ENCODE peak calls at places on chromosome 11, in five cellular contexts. One of them, this sample, is unnamed.

GRCh38 chr11:101913631-101914030 is 1.2 kb upstream of the CEP126 start:
- DNase-seq in stomach: no peak
- DNase-seq in sigmoid colon: no peak
- DNase-seq in prostate gland: no peak
- DNase-seq in Peyer's patch: no peak
- DNase-seq in this sample: no peak

GRCh38 chr11:62054484-62055121 is 69.2 kb upstream of the INCENP start:
- DNase-seq in sigmoid colon: peak; percentile 69
- DNase-seq in stomach: peak; percentile 48
- DNase-seq in prostate gland: no peak
- DNase-seq in Peyer's patch: peak; percentile 82
- DNase-seq in this sample: no peak

GRCh38 chr11:104005234-104005855 is 31.1 kb upstream of the DDI1 start:
- DNase-seq in sigmoid colon: no peak
- DNase-seq in stomach: no peak
- DNase-seq in prostate gland: no peak
- DNase-seq in Peyer's patch: no peak
- DNase-seq in this sample: no peak

GRCh38 chr11:36744375-36745168 is 146.5 kb upstream of the RAG2 start:
- DNase-seq in Peyer's patch: peak; percentile 85
- DNase-seq in prostate gland: peak; percentile 50
- DNase-seq in sigmoid colon: peak; percentile 73
- DNase-seq in stomach: peak; percentile 77
- DNase-seq in this sample: no peak

GRCh38 chr11:4684631-4685285 is 12.9 kb downstream of the OR51E2 start:
- DNase-seq in stomach: no peak
- DNase-seq in sigmoid colon: no peak
- DNase-seq in Peyer's patch: no peak
- DNase-seq in prostate gland: no peak
- DNase-seq in this sample: no peak

GRCh38 chr11:105371311-105371710 is 231.7 kb upstream of the CARD18 start:
- DNase-seq in prostate gland: no peak
- DNase-seq in stomach: no peak
- DNase-seq in sigmoid colon: no peak
- DNase-seq in Peyer's patch: no peak
- DNase-seq in this sample: no peak

GRCh38 chr11:112724194-112724790 is 236.9 kb upstream of the NCAM1 start:
- DNase-seq in stomach: no peak
- DNase-seq in prostate gland: no peak
- DNase-seq in sigmoid colon: no peak
- DNase-seq in Peyer's patch: no peak
- DNase-seq in this sample: no peak

GRCh38 chr11:40337118-40337517 is 1122.3 kb downstream of the LRRC4C start:
- DNase-seq in prostate gland: no peak
- DNase-seq in stomach: no peak
- DNase-seq in sigmoid colon: no peak
- DNase-seq in Peyer's patch: no peak
- DNase-seq in this sample: no peak

GRCh38 chr11:64854157-64854533 is 9.7 kb upstream of the CDC42BPG start:
- DNase-seq in prostate gland: no peak
- DNase-seq in sigmoid colon: no peak
- DNase-seq in stomach: no peak
- DNase-seq in Peyer's patch: no peak
- DNase-seq in this sample: no peak

GRCh38 chr11:76652989-76653673 is 17.4 kb downstream of the LRRC32 start:
- DNase-seq in prostate gland: no peak
- DNase-seq in Peyer's patch: peak; percentile 39
- DNase-seq in stomach: peak; percentile 20
- DNase-seq in sigmoid colon: peak; percentile 60
- DNase-seq in this sample: no peak

GRCh38 chr11:68998390-68998911 is 14.6 kb downstream of the MRGPRF start:
- DNase-seq in Peyer's patch: peak; percentile 43
- DNase-seq in stomach: no peak
- DNase-seq in prostate gland: no peak
- DNase-seq in sigmoid colon: peak; percentile 85
- DNase-seq in this sample: no peak

GRCh38 chr11:28976012-28976800 is 868.0 kb downstream of the METTL15 start:
- DNase-seq in Peyer's patch: no peak
- DNase-seq in stomach: no peak
- DNase-seq in prostate gland: no peak
- DNase-seq in sigmoid colon: no peak
- DNase-seq in this sample: no peak

GRCh38 chr11:129639300-129639699 is 176.3 kb upstream of the TMEM45B start:
- DNase-seq in sigmoid colon: no peak
- DNase-seq in Peyer's patch: no peak
- DNase-seq in stomach: no peak
- DNase-seq in prostate gland: no peak
- DNase-seq in this sample: no peak

GRCh38 chr11:47453365-47453764 is 4.4 kb upstream of the RAPSN start:
- DNase-seq in prostate gland: no peak
- DNase-seq in Peyer's patch: no peak
- DNase-seq in stomach: no peak
- DNase-seq in sigmoid colon: no peak
- DNase-seq in this sample: no peak

GRCh38 chr11:126583101-126583500 is 227.6 kb downstream of the ST3GAL4 start:
- DNase-seq in sigmoid colon: no peak
- DNase-seq in stomach: no peak
- DNase-seq in Peyer's patch: no peak
- DNase-seq in prostate gland: no peak
- DNase-seq in this sample: no peak

GRCh38 chr11:123507043-123507442 is 77.0 kb downstream of the GRAMD1B start:
- DNase-seq in prostate gland: no peak
- DNase-seq in sigmoid colon: no peak
- DNase-seq in stomach: no peak
- DNase-seq in Peyer's patch: no peak
- DNase-seq in this sample: no peak

GRCh38 chr11:99464985-99465384 is 444.2 kb downstream of the CNTN5 start:
- DNase-seq in sigmoid colon: no peak
- DNase-seq in stomach: no peak
- DNase-seq in Peyer's patch: no peak
- DNase-seq in prostate gland: no peak
- DNase-seq in this sample: no peak

GRCh38 chr11:74268451-74268850 is 43.0 kb downstream of the P4HA3 start:
- DNase-seq in sigmoid colon: no peak
- DNase-seq in prostate gland: no peak
- DNase-seq in Peyer's patch: no peak
- DNase-seq in stomach: no peak
- DNase-seq in this sample: no peak

GRCh38 chr11:12746593-12747097 is 72.4 kb downstream of the TEAD1 start:
- DNase-seq in stomach: no peak
- DNase-seq in prostate gland: no peak
- DNase-seq in Peyer's patch: no peak
- DNase-seq in sigmoid colon: peak; percentile 77
- DNase-seq in this sample: no peak

GRCh38 chr11:65329944-65330403 is 3.7 kb upstream of the DPF2 start:
- DNase-seq in sigmoid colon: peak; percentile 95
- DNase-seq in prostate gland: peak; percentile 95
- DNase-seq in stomach: peak; percentile 95
- DNase-seq in Peyer's patch: peak; percentile 98
- DNase-seq in this sample: no peak

GRCh38 chr11:554824-555499 is 5.6 kb downstream of the LMNTD2 start:
- DNase-seq in prostate gland: peak; percentile 73
- DNase-seq in Peyer's patch: peak; percentile 89
- DNase-seq in sigmoid colon: no peak
- DNase-seq in stomach: peak; percentile 78
- DNase-seq in this sample: peak; percentile 93

GRCh38 chr11:31240340-31240904 is 129.1 kb downstream of the DCDC1 start:
- DNase-seq in stomach: no peak
- DNase-seq in sigmoid colon: no peak
- DNase-seq in prostate gland: peak; percentile 5
- DNase-seq in Peyer's patch: no peak
- DNase-seq in this sample: no peak

GRCh38 chr11:26974068-26974790 is 19.7 kb upstream of the FIBIN start:
- DNase-seq in stomach: no peak
- DNase-seq in sigmoid colon: no peak
- DNase-seq in Peyer's patch: no peak
- DNase-seq in prostate gland: no peak
- DNase-seq in this sample: no peak

GRCh38 chr11:46712874-46713576 is 6.0 kb upstream of the F2 start:
- DNase-seq in stomach: no peak
- DNase-seq in prostate gland: no peak
- DNase-seq in Peyer's patch: no peak
- DNase-seq in sigmoid colon: no peak
- DNase-seq in this sample: no peak

GRCh38 chr11:562046-562645 is 1.4 kb downstream of the RASSF7 start:
- DNase-seq in prostate gland: no peak
- DNase-seq in stomach: no peak
- DNase-seq in Peyer's patch: no peak
- DNase-seq in sigmoid colon: no peak
- DNase-seq in this sample: no peak

GRCh38 chr11:116890193-116890592 is 52.8 kb upstream of the APOA1 start:
- DNase-seq in prostate gland: no peak
- DNase-seq in stomach: no peak
- DNase-seq in Peyer's patch: no peak
- DNase-seq in sigmoid colon: no peak
- DNase-seq in this sample: no peak

GRCh38 chr11:107293677-107294344 is 163.8 kb downstream of the CWF19L2 start:
- DNase-seq in stomach: no peak
- DNase-seq in sigmoid colon: no peak
- DNase-seq in Peyer's patch: no peak
- DNase-seq in prostate gland: no peak
- DNase-seq in this sample: no peak

GRCh38 chr11:14611939-14612338 is 31.7 kb upstream of the PDE3B start:
- DNase-seq in prostate gland: no peak
- DNase-seq in Peyer's patch: no peak
- DNase-seq in stomach: no peak
- DNase-seq in sigmoid colon: no peak
- DNase-seq in this sample: no peak

GRCh38 chr11:14614223-14614622 is 29.4 kb upstream of the PDE3B start:
- DNase-seq in Peyer's patch: no peak
- DNase-seq in stomach: no peak
- DNase-seq in prostate gland: no peak
- DNase-seq in sigmoid colon: no peak
- DNase-seq in this sample: no peak

GRCh38 chr11:14607713-14608112 is 35.9 kb upstream of the PDE3B start:
- DNase-seq in prostate gland: no peak
- DNase-seq in sigmoid colon: no peak
- DNase-seq in stomach: no peak
- DNase-seq in Peyer's patch: no peak
- DNase-seq in this sample: no peak

GRCh38 chr11:14612624-14613023 is 31.0 kb upstream of the PDE3B start:
- DNase-seq in stomach: no peak
- DNase-seq in Peyer's patch: no peak
- DNase-seq in prostate gland: no peak
- DNase-seq in sigmoid colon: no peak
- DNase-seq in this sample: no peak

GRCh38 chr11:14609902-14610301 is 33.7 kb upstream of the PDE3B start:
- DNase-seq in sigmoid colon: no peak
- DNase-seq in prostate gland: no peak
- DNase-seq in stomach: no peak
- DNase-seq in Peyer's patch: no peak
- DNase-seq in this sample: no peak
- TF ChIP-seq POLR2A in sigmoid colon: no peak
- TF ChIP-seq POLR2A in prostate gland: no peak
- TF ChIP-seq POLR2A in stomach: no peak
- TF ChIP-seq POLR2A in Peyer's patch: no peak
- TF ChIP-seq POLR2A in this sample: no peak

GRCh38 chr11:33211588-33211987 is 45.6 kb upstream of the HIPK3 start:
- DNase-seq in sigmoid colon: no peak
- DNase-seq in prostate gland: no peak
- DNase-seq in stomach: no peak
- DNase-seq in Peyer's patch: no peak
- DNase-seq in this sample: no peak

GRCh38 chr11:33208150-33208549 is 46.9 kb upstream of the CSTF3 start:
- DNase-seq in stomach: no peak
- DNase-seq in Peyer's patch: no peak
- DNase-seq in sigmoid colon: no peak
- DNase-seq in prostate gland: no peak
- DNase-seq in this sample: no peak

GRCh38 chr11:33211153-33211552 is 46.0 kb upstream of the HIPK3 start:
- DNase-seq in Peyer's patch: no peak
- DNase-seq in stomach: no peak
- DNase-seq in prostate gland: no peak
- DNase-seq in sigmoid colon: no peak
- DNase-seq in this sample: no peak

DNA sequence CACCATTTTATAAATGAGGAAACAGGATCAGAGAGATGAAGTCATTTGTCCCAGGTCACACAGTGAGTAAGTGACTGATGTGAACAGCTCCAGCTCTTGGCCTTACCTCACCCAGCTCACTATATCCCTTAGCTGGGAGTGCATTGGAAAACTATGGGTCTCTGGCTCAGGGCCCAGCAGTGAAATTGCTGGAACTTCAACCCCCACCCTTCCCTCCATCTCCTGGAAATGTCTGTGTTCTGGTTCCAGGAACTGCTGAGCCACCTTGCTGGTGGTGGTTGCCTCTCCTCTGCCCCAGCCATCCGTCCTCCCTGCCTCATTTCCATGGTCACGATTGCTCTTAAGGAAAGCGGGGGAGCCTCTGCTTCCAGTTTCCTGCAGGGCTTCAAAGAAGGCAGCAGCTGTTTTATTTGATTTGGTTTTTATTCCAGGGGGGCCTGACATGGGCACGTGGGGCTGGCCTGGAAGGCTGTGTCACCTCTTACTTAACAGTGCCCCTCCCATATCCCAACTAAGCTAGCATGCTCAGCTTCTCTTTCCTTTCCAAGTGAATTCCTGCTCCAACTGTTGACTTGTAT is 46.2 kb upstream of the CSTF3 start:
- DNase-seq in sigmoid colon: no peak
- DNase-seq in Peyer's patch: no peak
- DNase-seq in prostate gland: no peak
- DNase-seq in stomach: peak; percentile 26
- DNase-seq in this sample: no peak
- TF ChIP-seq POLR2A in sigmoid colon: no peak
- TF ChIP-seq POLR2A in Peyer's patch: no peak
- TF ChIP-seq POLR2A in prostate gland: no peak
- TF ChIP-seq POLR2A in stomach: no peak
- TF ChIP-seq POLR2A in this sample: no peak

DNA sequence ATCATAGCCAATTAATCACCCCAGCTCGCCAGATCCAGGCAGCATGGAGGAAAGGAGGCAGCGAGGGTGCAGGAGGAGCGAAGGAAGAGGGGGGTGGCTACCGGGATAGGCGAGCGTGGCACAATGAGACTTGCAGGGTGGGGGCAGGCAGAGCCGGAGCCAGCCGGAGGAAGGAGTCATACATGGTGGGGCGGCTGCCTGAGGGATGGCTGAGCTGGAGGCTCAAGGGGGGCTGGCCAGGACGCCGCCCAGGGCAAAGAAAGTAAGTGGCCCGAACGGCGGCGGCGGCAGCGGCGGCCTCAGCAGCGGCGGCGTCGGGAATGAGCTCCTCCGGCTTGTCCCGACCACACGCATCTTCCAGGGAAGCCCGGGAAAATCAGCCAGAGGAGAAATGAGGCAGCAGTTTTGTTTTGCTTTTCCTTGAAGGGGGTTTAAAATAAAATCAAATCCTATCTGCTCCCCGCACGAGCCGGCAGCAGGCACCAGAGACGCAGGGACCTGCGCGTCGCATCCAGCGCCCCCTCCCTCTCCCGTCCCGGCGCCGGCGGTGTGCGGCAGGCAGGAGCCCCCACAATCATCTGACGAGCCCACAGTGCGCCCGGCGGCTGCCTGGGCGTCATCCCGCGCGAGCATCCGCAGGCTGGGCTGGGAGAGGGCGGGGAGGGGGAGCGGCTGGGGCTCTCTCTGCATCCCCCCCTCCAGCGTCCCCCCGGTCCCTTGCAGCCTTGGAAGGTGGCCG is 263.6 kb downstream of the CTTN start:
- DNase-seq in prostate gland: no peak
- DNase-seq in sigmoid colon: no peak
- DNase-seq in Peyer's patch: no peak
- DNase-seq in stomach: no peak
- DNase-seq in this sample: no peak
- TF ChIP-seq POLR2A in prostate gland: no peak
- TF ChIP-seq POLR2A in sigmoid colon: no peak
- TF ChIP-seq POLR2A in Peyer's patch: no peak
- TF ChIP-seq POLR2A in stomach: no peak
- TF ChIP-seq POLR2A in this sample: no peak

GRCh38 chr11:48538991-48539390 is 50.4 kb downstream of the OR4A47 start:
- DNase-seq in Peyer's patch: no peak
- DNase-seq in stomach: no peak
- DNase-seq in prostate gland: no peak
- DNase-seq in sigmoid colon: no peak
- DNase-seq in this sample: no peak
- TF ChIP-seq POLR2A in Peyer's patch: no peak
- TF ChIP-seq POLR2A in stomach: no peak
- TF ChIP-seq POLR2A in prostate gland: no peak
- TF ChIP-seq POLR2A in sigmoid colon: no peak
- TF ChIP-seq POLR2A in this sample: no peak